ENCODE peak calls at places on chromosomes 12 and 14, in five cellular contexts. Q is WTC11, Z is tibial nerve, M is tibial artery, R is OCI-LY7. V is an unnamed sample.

GRCh38 chr12:124332068-124332672 is 37.3 kb downstream of the RFLNA start:
- DNase-seq in M (no peak), R (no peak), Q (peak), Z (no peak), V (no peak)

GRCh38 chr12:124041907-124042306 is 68.9 kb downstream of the ZNF664 start:
- DNase-seq in M (no peak), Z (no peak), R (no peak), Q (no peak), V (no peak)

GRCh38 chr14:26403760-26404159 is 194.1 kb downstream of the NOVA1 start:
- DNase-seq in M (no peak), Z (no peak), R (no peak), Q (no peak), V (no peak)

GRCh38 chr12:88836156-88836555 is 255.9 kb upstream of the KITLG start:
- DNase-seq in Z (no peak), Q (no peak), M (no peak), R (no peak), V (no peak)

GRCh38 chr12:26281320-26281719 is 85.9 kb downstream of the SSPN start:
- DNase-seq in R (no peak), Q (no peak), M (no peak), Z (no peak), V (no peak)

GRCh38 chr12:19970116-19970515 is 398.2 kb upstream of the PDE3A start:
- DNase-seq in M (no peak), Z (no peak), R (no peak), Q (no peak), V (no peak)

GRCh38 chr12:6540181-6540877 is 6.0 kb downstream of the GAPDH start:
- DNase-seq in Q (peak), R (peak), Z (peak), M (peak), V (peak)

GRCh38 chr12:11482955-11483354 is 87.6 kb upstream of the PRB2 start:
- DNase-seq in R (no peak), Q (no peak), M (no peak), Z (no peak), V (no peak)

GRCh38 chr12:29731556-29731955 is 52.2 kb downstream of the TMTC1 start:
- DNase-seq in R (no peak), Q (no peak), Z (no peak), M (no peak), V (no peak)

GRCh38 chr14:36438883-36439282 is 81.1 kb downstream of the NKX2-1 start:
- DNase-seq in M (no peak), Z (no peak), R (no peak), Q (no peak), V (no peak)

GRCh38 chr14:22798528-22798927 is 16.7 kb downstream of the SLC7A7 start:
- DNase-seq in M (no peak), Z (no peak), R (no peak), Q (no peak), V (no peak)

GRCh38 chr14:60684203-60684602 is 34.9 kb upstream of the SIX1 start:
- DNase-seq in Q (no peak), M (no peak), R (no peak), Z (no peak), V (no peak)

DNA sequence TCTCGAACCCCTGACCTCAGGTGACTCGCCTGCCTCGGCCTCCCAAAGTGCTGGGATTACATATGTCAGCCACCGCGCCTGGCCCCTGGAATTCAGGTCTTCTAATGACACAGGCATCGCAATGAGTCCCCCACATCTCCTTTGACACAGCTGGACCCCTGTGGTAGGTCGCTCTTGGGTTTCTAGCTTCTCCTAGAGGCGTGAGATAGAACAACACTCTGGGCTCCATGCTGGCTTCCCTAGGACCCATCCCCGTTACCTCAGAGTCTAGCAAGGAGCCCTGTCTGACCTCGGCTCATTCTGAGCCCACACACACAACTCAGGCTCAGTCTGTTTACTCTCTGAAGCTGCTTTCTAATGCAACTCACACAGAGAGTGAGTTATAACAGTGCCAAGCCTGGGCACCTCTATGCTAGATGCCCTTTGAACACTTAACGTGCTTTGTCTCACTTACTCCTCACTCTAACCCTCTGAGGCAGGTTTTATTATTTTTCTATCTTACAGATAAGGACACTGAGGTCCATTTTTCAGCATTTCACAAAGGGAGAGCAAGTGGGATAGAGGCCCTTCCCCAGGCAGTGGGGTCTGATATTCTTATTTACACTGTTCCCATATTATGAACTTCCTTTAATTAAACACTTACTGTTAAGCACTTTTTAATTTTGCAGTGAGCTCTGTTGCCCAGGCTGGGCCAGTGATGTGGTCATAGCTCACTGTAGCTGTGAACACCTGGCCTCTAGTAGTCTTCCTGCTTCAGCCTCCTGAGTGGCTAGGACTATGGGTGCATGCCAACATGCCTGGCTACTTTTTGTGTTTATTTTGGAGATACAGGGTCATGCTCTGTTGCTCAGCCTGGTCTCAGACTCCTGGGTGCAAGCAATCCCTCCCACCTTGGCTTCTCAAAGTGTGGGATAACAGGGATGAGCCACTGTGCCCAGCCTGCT is 40.6 kb upstream of the RBM19 start:
- DNase-seq in Q (no peak), R (no peak), Z (no peak), M (no peak), V (no peak)
- TF ChIP-seq CTCF in Q (no peak), R (no peak), Z (no peak), M (no peak), V (no peak)

DNA sequence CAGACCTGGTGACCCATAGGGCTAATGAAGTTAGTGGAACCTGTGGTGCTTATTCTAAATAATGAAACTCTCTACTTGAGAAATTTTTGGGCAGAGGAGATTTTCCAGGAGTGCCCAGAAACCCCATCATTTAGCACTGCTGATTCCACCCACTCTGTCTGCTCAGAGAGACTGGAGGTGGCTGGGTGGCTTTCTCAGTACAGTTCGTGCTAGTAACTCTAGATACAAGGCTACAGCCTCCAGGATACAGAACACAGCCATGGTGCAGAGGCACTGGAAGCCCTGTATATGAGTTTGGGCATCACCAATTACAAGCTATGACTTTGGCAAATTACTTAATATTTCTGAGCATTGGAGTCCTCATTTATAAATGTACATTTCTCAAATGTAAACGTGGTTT is 32.4 kb downstream of the CCDC177 start:
- DNase-seq in R (no peak), Q (no peak), M (no peak), Z (no peak), V (no peak)
- TF ChIP-seq CTCF in R (no peak), Q (no peak), M (no peak), Z (no peak), V (no peak)

GRCh38 chr12:77993658-77994057 is 163.0 kb downstream of the NAV3 start:
- DNase-seq in M (no peak), Z (no peak), Q (no peak), R (no peak), V (no peak)

GRCh38 chr12:77995436-77996167 is 164.9 kb downstream of the NAV3 start:
- DNase-seq in M (no peak), Z (no peak), Q (no peak), R (no peak), V (peak)

GRCh38 chr12:77999074-77999715 is 168.5 kb downstream of the NAV3 start:
- DNase-seq in Q (no peak), R (peak), M (no peak), Z (no peak), V (peak)

GRCh38 chr12:77998236-77998786 is 167.6 kb downstream of the NAV3 start:
- DNase-seq in M (no peak), Q (no peak), Z (no peak), R (peak), V (no peak)

GRCh38 chr12:77996670-77997069 is 166.0 kb downstream of the NAV3 start:
- DNase-seq in Z (no peak), Q (no peak), R (peak), M (no peak), V (no peak)
- TF ChIP-seq CTCF in Z (no peak), Q (no peak), R (peak), M (no peak), V (no peak)

GRCh38 chr14:76091036-76091435 is 60.7 kb upstream of the GPATCH2L start:
- DNase-seq in Z (peak), Q (no peak), R (no peak), M (peak), V (peak)
- TF ChIP-seq CTCF in Z (peak), Q (no peak), R (no peak), M (peak), V (peak)

DNA sequence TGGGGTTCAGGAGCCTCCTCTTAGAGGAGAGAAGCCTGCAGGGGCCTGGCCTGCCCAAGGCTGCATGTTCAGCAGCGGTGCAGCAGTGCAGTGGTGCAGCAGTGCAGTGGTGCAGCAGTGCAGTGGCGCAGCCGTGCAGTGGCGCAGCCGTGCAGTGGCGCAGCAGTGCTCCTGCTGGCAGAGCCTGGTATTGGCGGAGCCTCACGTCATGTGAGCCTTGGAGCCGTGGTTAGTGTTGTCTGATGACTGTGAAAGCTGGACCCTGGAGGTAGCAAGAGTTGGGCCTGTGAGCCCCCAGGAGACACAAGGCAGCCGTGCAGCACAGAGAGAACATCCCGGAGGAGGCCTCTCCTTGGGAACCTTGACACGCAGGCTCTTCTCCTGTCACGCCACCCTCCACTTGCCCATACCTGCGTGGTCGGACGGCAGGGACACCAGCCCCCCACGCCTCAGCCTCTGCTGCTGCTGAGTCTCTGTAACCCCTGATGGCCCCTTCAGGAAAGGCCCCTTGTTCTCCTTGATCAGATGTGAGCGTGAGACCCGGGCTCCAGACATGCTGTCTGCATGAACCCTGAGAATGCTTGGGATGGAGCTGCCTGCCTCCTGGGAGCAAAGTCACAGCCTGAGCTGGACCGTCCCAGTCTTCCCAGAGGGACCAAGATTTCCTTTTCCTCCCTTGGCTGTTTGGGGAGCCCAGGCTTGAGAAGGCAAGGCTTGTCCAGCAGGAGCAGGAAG is 193.7 kb downstream of the KIF26A start:
- DNase-seq in Z (no peak), R (peak), Q (no peak), M (no peak), V (no peak)
- TF ChIP-seq CTCF in Z (no peak), R (peak), Q (no peak), M (no peak), V (no peak)